ENCODE peak calls at places on chromosome 3, in four cellular contexts. S is mesendoderm, G is H9, F is H1. J is an unnamed sample.

GRCh38 chr3:183514048-183514447 is 41.5 kb downstream of the KLHL6 start:
- DNase-seq in S (no peak), G (no peak), F (no peak), J (no peak)

GRCh38 chr3:30248423-30248822 is 358.0 kb upstream of the TGFBR2 start:
- DNase-seq in F (no peak), S (no peak), G (no peak), J (no peak)

GRCh38 chr3:99126291-99126690 is 224.8 kb upstream of the DCBLD2 start:
- DNase-seq in S (no peak), G (no peak), F (no peak), J (peak)

GRCh38 chr3:148861277-148861869 is 3.7 kb upstream of the CPA3 start:
- DNase-seq in S (peak), F (no peak), G (no peak), J (peak)

GRCh38 chr3:116734243-116734642 is 24.7 kb downstream of the TUSC7 start:
- DNase-seq in S (peak), F (no peak), G (no peak), J (no peak)

GRCh38 chr3:135992072-135992471 is 26.5 kb downstream of the PPP2R3A start:
- DNase-seq in S (no peak), F (no peak), G (no peak), J (peak)

GRCh38 chr3:177473184-177473583 is 275.9 kb upstream of the TBL1XR1 start:
- DNase-seq in F (no peak), G (no peak), S (no peak), J (peak)

GRCh38 chr3:69768436-69768835 is 29.2 kb downstream of the MITF start:
- DNase-seq in G (no peak), S (no peak), F (no peak), J (no peak)

GRCh38 chr3:186901135-186901734 is 29.1 kb upstream of the ST6GAL1 start:
- DNase-seq in F (no peak), S (peak), G (no peak), J (no peak)

GRCh38 chr3:81638480-81638879 is 123.0 kb downstream of the GBE1 start:
- DNase-seq in S (no peak), F (no peak), G (no peak), J (no peak)

GRCh38 chr3:36212291-36212690 is 168.0 kb upstream of the STAC start:
- DNase-seq in S (no peak), F (no peak), G (no peak), J (no peak)

GRCh38 chr3:6799264-6799915 is 61.5 kb upstream of the GRM7 start:
- DNase-seq in F (peak), S (peak), G (peak), J (no peak)

GRCh38 chr3:50358355-50358926 is 880 bp downstream of the TMEM115 start:
- DNase-seq in F (no peak), S (no peak), G (no peak), J (no peak)
- H4K5ac ChIP-seq in F (no peak), S (no peak), G (no peak), J (no peak)

GRCh38 chr3:109853077-109853732 is 515.9 kb upstream of the DPPA4 start:
- DNase-seq in S (no peak), G (no peak), F (no peak), J (no peak)
- H4K5ac ChIP-seq in S (no peak), G (no peak), F (no peak), J (no peak)

GRCh38 chr3:144529562-144529961 is 557.9 kb downstream of the DIPK2A start:
- DNase-seq in G (no peak), S (no peak), F (no peak), J (no peak)
- H4K5ac ChIP-seq in G (no peak), S (no peak), F (no peak), J (no peak)

GRCh38 chr3:71582612-71583568 is 638 bp downstream of the FOXP1 start:
- DNase-seq in S (peak), G (peak), F (peak), J (peak)

GRCh38 chr3:71583569-71584215 is at the start of gene FOXP1:
- DNase-seq in F (peak), S (peak), G (peak), J (peak)

GRCh38 chr3:71585126-71585525 is 1.6 kb upstream of the FOXP1 start:
- DNase-seq in F (no peak), S (no peak), G (no peak), J (no peak)

GRCh38 chr3:71585891-71586809 is 2.6 kb upstream of the FOXP1 start:
- DNase-seq in F (no peak), S (peak), G (no peak), J (peak)

GRCh38 chr3:71584216-71585061 is 911 bp upstream of the FOXP1 start:
- DNase-seq in S (peak), G (peak), F (peak), J (peak)
- H4K5ac ChIP-seq in S (no peak), G (no peak), F (no peak), J (peak)

DNA sequence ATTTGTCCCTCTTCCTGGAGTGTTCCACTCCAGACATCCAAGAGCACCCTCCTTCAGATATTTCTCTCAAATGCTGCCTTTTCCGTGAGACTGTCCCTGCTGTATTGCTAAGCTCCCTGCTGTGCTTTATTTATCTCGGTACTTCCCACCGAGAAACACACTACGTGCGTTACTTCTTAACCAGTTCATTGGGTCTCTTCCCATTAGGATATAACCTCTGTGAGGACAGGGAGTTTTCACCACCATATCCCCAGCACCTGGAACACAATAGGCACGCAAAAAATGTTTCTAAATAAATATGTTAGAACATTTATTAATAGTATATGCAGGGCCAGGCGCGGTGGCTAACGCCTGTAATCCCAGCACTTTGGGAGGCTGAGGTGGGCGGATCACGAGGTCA is 308.7 kb upstream of the IL12A start:
- DNase-seq in S (no peak), G (no peak), F (no peak), J (no peak)
- H4K5ac ChIP-seq in S (no peak), G (no peak), F (no peak), J (no peak)

GRCh38 chr3:171172070-171172469 is 145.6 kb upstream of the SLC2A2 start:
- DNase-seq in S (no peak), G (no peak), F (peak), J (no peak)
- H4K5ac ChIP-seq in S (no peak), G (no peak), F (no peak), J (no peak)

DNA sequence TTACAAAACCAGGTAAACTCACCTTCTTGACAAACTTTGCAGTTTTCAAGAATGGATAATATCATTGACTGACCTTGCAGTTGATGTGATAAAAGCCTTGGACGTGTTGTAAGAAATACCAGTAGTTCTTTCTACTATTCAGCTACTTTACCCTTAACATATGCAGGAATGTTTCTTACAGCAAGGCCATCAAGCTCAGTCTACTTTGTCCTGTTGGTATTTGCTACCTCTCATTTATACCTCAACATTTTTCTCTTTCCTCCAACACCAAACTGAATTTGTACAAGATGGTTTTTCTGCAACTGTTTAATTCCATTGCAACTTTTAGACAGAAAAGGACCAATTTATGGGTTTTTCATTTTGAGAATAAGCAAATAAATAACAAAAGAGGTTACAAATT is 147.4 kb upstream of the BCHE start:
- DNase-seq in G (no peak), S (peak), F (no peak), J (no peak)
- H4K5ac ChIP-seq in G (no peak), S (no peak), F (peak), J (no peak)

GRCh38 chr3:71065764-71066013 is 517.8 kb downstream of the FOXP1 start:
- DNase-seq in G (no peak), S (no peak), F (no peak), J (no peak)

GRCh38 chr3:71066356-71066755 is 517.2 kb downstream of the FOXP1 start:
- DNase-seq in F (no peak), S (peak), G (no peak), J (no peak)

GRCh38 chr3:71063768-71064287 is 519.7 kb downstream of the FOXP1 start:
- DNase-seq in G (no peak), S (peak), F (no peak), J (peak)

GRCh38 chr3:71064288-71064975 is 519.1 kb downstream of the FOXP1 start:
- DNase-seq in S (peak), F (peak), G (no peak), J (peak)

GRCh38 chr3:71064976-71065763 is 518.4 kb downstream of the FOXP1 start:
- DNase-seq in G (peak), S (peak), F (peak), J (peak)
- H4K5ac ChIP-seq in G (no peak), S (no peak), F (peak), J (peak)

GRCh38 chr3:67706934-67707333 is 52.5 kb upstream of the SUCLG2 start:
- DNase-seq in G (no peak), S (no peak), F (no peak), J (peak)

GRCh38 chr3:67715911-67716310 is 61.5 kb upstream of the SUCLG2 start:
- DNase-seq in S (no peak), G (no peak), F (no peak), J (peak)

DNA sequence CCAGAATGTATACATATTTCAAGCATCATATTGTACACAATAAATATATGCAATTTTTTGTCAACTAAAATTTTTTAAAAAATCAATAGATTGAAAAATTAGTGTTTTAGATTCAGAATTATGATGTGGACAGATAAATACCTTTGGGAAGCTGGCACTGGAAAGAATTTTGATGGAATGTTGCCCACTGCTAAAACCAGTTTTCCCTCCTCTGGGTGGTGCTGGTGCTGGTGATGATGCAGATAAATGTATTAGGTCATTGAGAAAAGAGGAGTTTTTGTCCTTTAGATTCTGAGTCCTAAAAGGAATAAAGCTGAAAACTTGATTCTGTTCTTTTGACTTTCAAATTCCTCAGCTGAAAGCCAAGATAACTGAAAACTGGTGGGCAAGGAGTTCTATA is 56.0 kb upstream of the SUCLG2 start:
- DNase-seq in G (no peak), F (no peak), S (no peak), J (no peak)
- H4K5ac ChIP-seq in G (no peak), F (no peak), S (no peak), J (no peak)

J was measured in IMR-90.